ENCODE peak calls at places on chromosomes 7 and 10, in four cellular contexts. V is cardiac fibroblast, N is HL-60, L is GM12878. A is an unnamed sample.

GRCh38 chr10:36504752-36505151 is 620.6 kb upstream of the ANKRD30A start:
- DNase-seq in V (peak; percentile 45), N (no peak), L (no peak), A (no peak)

GRCh38 chr10:59325116-59325515 is 37.2 kb downstream of the FAM13C start:
- DNase-seq in V (no peak), N (no peak), L (no peak), A (no peak)

GRCh38 chr10:117345143-117345542 is 30.1 kb downstream of the PDZD8 start:
- DNase-seq in V (peak; percentile 30), N (no peak), L (no peak), A (no peak)

GRCh38 chr10:85682621-85683020 is 684.0 kb downstream of the GRID1 start:
- DNase-seq in V (no peak), N (no peak), L (no peak), A (no peak)

GRCh38 chr7:72706521-72706920 is 121.5 kb downstream of the TYW1B start:
- DNase-seq in V (no peak), N (no peak), L (no peak), A (no peak)

GRCh38 chr7:26182283-26182682 is 18.3 kb downstream of the HNRNPA2B1 start:
- DNase-seq in V (no peak), N (no peak), L (no peak), A (no peak)

GRCh38 chr7:83130623-83131545 is 31.8 kb downstream of the PCLO start:
- DNase-seq in V (no peak), N (no peak), L (no peak), A (no peak)

GRCh38 chr7:7416031-7416968 is 119.4 kb downstream of the COL28A1 start:
- DNase-seq in V (peak; percentile 51), N (peak; percentile 57), L (no peak), A (no peak)

GRCh38 chr7:42020067-42020466 is 216.9 kb downstream of the GLI3 start:
- DNase-seq in V (no peak), N (no peak), L (no peak), A (no peak)

GRCh38 chr7:145152589-145152988 is 316.7 kb upstream of the TPK1 start:
- DNase-seq in V (no peak), N (no peak), L (no peak), A (no peak)

GRCh38 chr7:32039000-32039756 is 31.0 kb downstream of the PDE1C start:
- DNase-seq in V (no peak), N (peak; percentile 14), L (no peak), A (no peak)

GRCh38 chr10:72097448-72098300 is 9.3 kb upstream of the SPOCK2 start:
- DNase-seq in V (peak; percentile 97), N (no peak), L (no peak), A (no peak)

GRCh38 chr10:9762966-9763656 is 1254.6 kb upstream of the CELF2 start:
- DNase-seq in V (peak; percentile 89), N (no peak), L (no peak), A (no peak)

GRCh38 chr10:130745831-130746230 is 565.7 kb downstream of the TCERG1L start:
- DNase-seq in V (no peak), N (no peak), L (no peak), A (no peak)

GRCh38 chr7:2117681-2118045 is 115.1 kb downstream of the MAD1L1 start:
- DNase-seq in V (no peak), N (no peak), L (no peak), A (no peak)

DNA sequence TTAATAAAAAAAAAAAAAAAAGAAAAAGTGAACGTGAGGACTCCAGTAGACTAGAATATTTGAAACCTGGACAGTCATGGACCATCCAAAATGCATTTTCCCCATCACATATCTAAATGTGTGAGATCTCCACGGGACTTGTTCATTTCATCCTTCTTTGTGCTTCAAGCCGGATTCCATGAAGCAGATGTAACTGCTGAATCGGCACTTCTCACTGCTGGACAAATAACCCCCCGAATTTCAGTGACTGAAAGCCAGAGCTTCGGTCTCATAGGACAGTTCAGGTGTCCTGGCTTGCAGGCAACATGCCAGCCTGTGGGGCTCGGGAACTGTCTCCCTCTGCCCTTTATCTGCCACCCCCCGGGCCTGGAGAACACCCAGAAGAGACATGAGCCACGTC is 33.3 kb downstream of the RNF32 start:
- DNase-seq in V (no peak), N (no peak), L (no peak), A (no peak)
- H3K4me3 ChIP-seq in V (no peak overlapping the region), N (no peak overlapping the region), L (no peak overlapping the region), A (no peak overlapping the region)

GRCh38 chr7:158586499-158587191 is 978 bp downstream of the PTPRN2 start:
- DNase-seq in V (no peak), N (no peak), L (no peak), A (peak; percentile 49)

GRCh38 chr7:158587425-158588084 is at the start of gene PTPRN2:
- DNase-seq in V (peak; percentile 76), N (no peak), L (no peak), A (no peak)

GRCh38 chr7:158589653-158590052 is 2.0 kb upstream of the PTPRN2 start:
- DNase-seq in V (no peak), N (no peak), L (no peak), A (no peak)

GRCh38 chr7:158588878-158589442 is 1.3 kb upstream of the PTPRN2 start:
- DNase-seq in V (no peak), N (no peak), L (no peak), A (no peak)

GRCh38 chr7:158588085-158588877 is 658 bp upstream of the PTPRN2 start:
- DNase-seq in V (no peak), N (no peak), L (no peak), A (no peak)
- H3K4me3 ChIP-seq in V (peak overlapping the region; percentile 19), N (no peak overlapping the region), L (no peak overlapping the region), A (peak overlapping the region; percentile 58)

GRCh38 chr7:80876894-80877414 is 41.9 kb downstream of the SEMA3C start:
- DNase-seq in V (no peak), N (no peak), L (no peak), A (no peak)
- H3K4me3 ChIP-seq in V (no peak overlapping the region), N (no peak overlapping the region), L (no peak overlapping the region), A (no peak overlapping the region)

DNA sequence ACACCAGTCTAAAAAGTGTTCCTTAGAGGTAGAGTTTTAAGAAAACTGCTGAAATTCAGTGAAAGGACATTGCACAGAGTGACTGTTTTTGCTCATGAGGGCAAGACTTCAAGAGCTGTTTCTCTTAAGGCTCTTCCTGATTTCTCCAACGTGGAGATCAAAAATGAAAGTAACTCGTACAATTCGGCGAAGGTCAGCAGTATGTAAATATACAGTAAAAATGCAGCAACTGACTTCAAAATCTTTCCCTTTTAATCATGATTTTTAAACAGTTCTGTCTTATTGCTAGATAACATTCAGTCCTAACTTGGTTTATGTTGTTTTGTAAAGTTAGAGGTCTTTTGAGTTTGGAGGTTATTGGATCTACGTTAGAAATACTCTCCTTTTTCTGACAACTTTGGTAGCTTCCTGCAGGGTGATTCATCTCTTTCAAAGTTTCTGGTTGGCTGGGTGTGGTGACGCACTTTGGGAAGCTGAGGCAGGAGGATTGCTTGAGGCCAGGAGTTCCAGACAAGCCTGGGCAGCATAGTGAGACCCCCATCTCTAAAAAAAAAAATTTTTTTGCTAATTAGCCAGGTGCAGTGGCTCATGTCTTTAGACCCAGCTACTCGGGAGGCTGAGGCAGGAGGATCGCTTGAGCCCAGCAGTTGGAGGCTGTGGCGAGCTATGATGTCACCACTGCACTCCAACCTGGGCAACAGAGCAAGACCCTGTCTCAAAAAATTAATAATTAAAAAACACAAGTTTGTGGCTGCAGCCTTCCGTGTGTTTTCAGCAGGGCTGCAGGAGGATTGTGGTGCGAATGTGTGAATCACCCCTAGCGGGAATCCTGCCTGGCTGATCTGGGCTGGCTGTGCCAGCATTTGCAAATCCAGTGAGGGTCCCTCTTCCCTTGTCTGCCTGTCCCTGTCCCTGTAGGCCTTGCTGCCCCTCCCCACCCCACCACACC is 29.2 kb upstream of the AP5Z1 start:
- DNase-seq in V (peak; percentile 77), N (peak; percentile 31), L (peak; percentile 48), A (no peak)
- H3K4me3 ChIP-seq in V (no peak overlapping the region), N (peak overlapping the region; percentile 15), L (peak overlapping the region; percentile 69), A (no peak overlapping the region)

GRCh38 chr7:117021366-117021765 is 68.1 kb downstream of the ST7 start:
- DNase-seq in V (no peak), N (no peak), L (no peak), A (no peak)
- H3K4me3 ChIP-seq in V (no peak overlapping the region), N (no peak overlapping the region), L (peak overlapping the region; percentile 45), A (peak overlapping the region; percentile 67)

DNA sequence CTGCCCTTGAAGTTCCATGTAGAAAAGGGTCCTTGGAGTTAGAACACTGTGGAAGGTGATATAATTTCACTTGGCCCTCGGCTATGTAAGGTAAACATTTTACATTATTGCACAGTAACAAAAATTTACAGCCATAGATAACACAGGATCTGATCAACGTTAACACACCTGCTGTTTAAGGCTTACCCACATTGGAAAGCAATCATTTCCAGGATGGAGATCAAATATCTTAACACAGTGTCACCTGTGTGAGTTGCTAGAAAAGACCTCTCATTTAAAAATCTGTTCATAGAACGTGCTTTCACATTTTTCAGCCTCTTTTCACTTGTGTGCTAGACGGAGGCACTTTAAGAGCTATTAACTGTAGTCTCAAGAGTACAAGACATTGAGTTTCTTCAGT is 1.9 kb downstream of the TMEM229A start:
- DNase-seq in V (no peak), N (no peak), L (no peak), A (no peak)
- H3K4me3 ChIP-seq in V (no peak overlapping the region), N (no peak overlapping the region), L (no peak overlapping the region), A (peak overlapping the region; percentile 93)

GRCh38 chr10:70622541-70622940 is 20.0 kb upstream of the PRF1 start:
- DNase-seq in V (no peak), N (no peak), L (no peak), A (no peak)
- H3K4me3 ChIP-seq in V (no peak overlapping the region), N (no peak overlapping the region), L (no peak overlapping the region), A (no peak overlapping the region)

DNA sequence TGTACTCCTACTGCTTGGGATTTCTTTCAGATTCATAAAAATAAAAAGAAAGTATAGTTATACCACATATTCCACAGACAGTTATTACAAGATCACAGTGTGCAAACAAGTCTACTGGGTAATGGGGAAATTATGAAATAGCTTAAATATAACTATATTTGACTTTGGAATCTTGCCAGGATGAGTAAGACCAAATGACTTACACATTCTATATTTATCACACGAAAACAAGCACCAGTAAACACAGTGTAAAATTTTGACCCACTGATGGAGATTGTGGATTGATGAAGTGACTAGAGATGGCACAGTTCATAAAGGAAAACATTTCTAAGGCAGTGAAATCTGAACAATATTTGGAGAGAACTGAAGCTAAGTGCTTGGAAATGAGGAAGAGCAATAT is 339.7 kb downstream of the THSD7A start:
- DNase-seq in V (peak; percentile 58), N (no peak), L (no peak), A (no peak)
- H3K4me3 ChIP-seq in V (no peak overlapping the region), N (no peak overlapping the region), L (no peak overlapping the region), A (no peak overlapping the region)

DNA sequence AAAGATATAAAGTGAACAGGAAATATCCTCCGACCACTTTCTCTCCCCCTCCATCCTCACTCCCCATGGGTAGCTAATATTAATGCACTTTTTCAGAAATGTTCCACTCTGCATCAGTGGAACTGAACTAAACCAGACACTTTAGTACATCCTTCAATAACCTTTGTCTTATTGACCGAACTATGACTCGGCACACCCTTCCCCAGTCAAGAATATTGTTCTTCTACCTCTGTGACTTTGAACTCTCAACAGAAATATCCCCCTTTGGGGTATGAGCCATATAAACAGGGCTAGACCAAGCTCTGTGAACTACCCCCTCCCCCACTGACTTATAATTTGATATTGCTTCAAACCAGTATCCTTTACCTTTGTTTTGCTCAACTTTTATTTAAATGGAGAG is 57.9 kb upstream of the CAPZA2 start:
- DNase-seq in V (no peak), N (no peak), L (no peak), A (no peak)
- H3K4me3 ChIP-seq in V (no peak overlapping the region), N (no peak overlapping the region), L (no peak overlapping the region), A (no peak overlapping the region)